ENCODE peak calls at places on chromosomes 4 and X, in four cellular contexts. J is CD4-positive, alpha-beta T cell; A is GM12865; E is breast epithelium. C is an unnamed sample.

GRCh38 chr4:98728433-98728832 is 70.0 kb upstream of the TSPAN5 start:
- DNase-seq in J (no peak), A (no peak), E (no peak), C (no peak)

GRCh38 chr4:46270986-46271596 is 118.8 kb downstream of the GABRA2 start:
- DNase-seq in J (no peak), A (peak), E (no peak), C (no peak)

GRCh38 chr4:20625460-20625859 is 74.8 kb upstream of the PACRGL start:
- DNase-seq in J (no peak), A (no peak), E (no peak), C (no peak)

GRCh38 chr4:54085284-54085683 is 14.7 kb upstream of the GSX2 start:
- DNase-seq in J (no peak), A (no peak), E (peak), C (no peak)

GRCh38 chr4:174629265-174629664 is 107.0 kb upstream of the HPGD start:
- DNase-seq in J (no peak), A (no peak), E (no peak), C (no peak)

GRCh38 chr4:100738388-100739165 is 220.8 kb upstream of the EMCN start:
- DNase-seq in J (no peak), A (peak), E (no peak), C (no peak)

GRCh38 chrX:15336023-15336413 is 695 bp upstream of the PIGA start:
- DNase-seq in J (no peak), A (peak), E (peak), C (peak)

GRCh38 chr4:23805381-23805780 is 84.5 kb downstream of the PPARGC1A start:
- DNase-seq in J (no peak), A (no peak), E (no peak), C (no peak)

GRCh38 chrX:56564182-56564885 is 907 bp downstream of the UBQLN2 start:
- DNase-seq in J (no peak), A (peak), E (no peak), C (no peak)

GRCh38 chrX:130799393-130799792 is 103.6 kb downstream of the ENOX2 start:
- DNase-seq in J (no peak), A (no peak), E (no peak), C (no peak)

GRCh38 chr4:71607780-71608673 is 175.9 kb downstream of the GC start:
- DNase-seq in J (no peak), A (no peak), E (no peak), C (no peak)

GRCh38 chr4:10028910-10029309 is 7.6 kb upstream of the SLC2A9 start:
- DNase-seq in J (no peak), A (no peak), E (no peak), C (no peak)

GRCh38 chrX:109890910-109891502 is 111.9 kb upstream of the TMEM164 start:
- DNase-seq in J (peak), A (peak), E (peak), C (peak)

GRCh38 chr4:177052211-177052725 is 257.4 kb upstream of the NEIL3 start:
- DNase-seq in J (no peak), A (no peak), E (no peak), C (no peak)

GRCh38 chr4:139857977-139858376 is 192.4 kb downstream of the MGST2 start:
- DNase-seq in J (no peak), A (no peak), E (no peak), C (no peak)

GRCh38 chrX:80808854-80809493 is 703 bp downstream of the BRWD3 start:
- DNase-seq in J (peak), A (peak), E (peak), C (no peak)

GRCh38 chrX:22203186-22203585 is 69.5 kb upstream of the CBLL2 start:
- DNase-seq in J (no peak), A (no peak), E (no peak), C (no peak)

GRCh38 chr4:151228196-151229119 is 48.5 kb upstream of the PRSS48 start:
- DNase-seq in J (no peak), A (no peak), E (no peak), C (no peak)

GRCh38 chr4:42654606-42655005 is 2.3 kb downstream of the ATP8A1 start:
- DNase-seq in J (no peak), A (peak), E (no peak), C (no peak)
- TF ChIP-seq CTCF in J (no peak), A (no peak), E (no peak), C (no peak)

DNA sequence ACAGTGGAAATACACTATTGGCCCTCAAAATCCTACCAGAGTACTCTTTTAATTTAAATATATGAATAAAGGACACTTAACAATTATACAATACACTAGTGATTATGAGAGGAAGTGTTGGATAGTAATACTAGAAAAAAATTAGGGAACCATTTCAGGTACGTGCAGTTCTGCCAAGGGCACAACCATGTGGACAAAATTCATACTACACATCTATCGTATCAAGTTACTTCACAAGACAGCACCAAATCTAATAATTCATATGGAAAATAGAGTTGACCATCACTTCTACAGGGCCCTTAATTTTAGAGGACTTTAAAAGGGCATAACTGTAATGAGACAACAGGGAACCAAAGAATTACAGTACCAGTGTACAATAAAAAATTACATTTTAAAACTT is 69.2 kb upstream of the ZCCHC13 start:
- DNase-seq in J (no peak), A (no peak), E (no peak), C (no peak)
- TF ChIP-seq CTCF in J (no peak), A (no peak), E (no peak), C (no peak)

GRCh38 chrX:119181491-119181890 is 53.9 kb upstream of the KIAA1210 start:
- DNase-seq in J (no peak), A (no peak), E (no peak), C (no peak)
- TF ChIP-seq CTCF in J (no peak), A (no peak), E (no peak), C (no peak)

DNA sequence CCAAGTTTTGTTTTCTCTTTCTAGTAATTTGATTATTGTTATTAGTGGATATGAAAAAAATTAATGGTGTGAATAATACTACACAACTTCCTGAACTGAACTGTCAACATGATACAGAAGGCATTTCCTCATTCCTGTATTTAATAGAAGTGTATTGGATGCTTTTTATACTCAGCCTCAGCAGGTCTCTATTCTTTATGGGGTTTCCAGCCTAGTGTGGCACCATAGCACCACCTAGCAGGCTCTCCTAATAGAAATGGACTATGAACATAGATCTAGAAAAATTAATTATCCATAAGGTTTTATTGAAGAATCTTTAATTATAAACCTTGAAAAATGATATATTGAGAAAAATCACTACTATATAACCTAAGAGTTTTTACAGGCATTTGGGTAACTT is 52.4 kb downstream of the GLRB start:
- DNase-seq in J (no peak), A (no peak), E (no peak), C (no peak)
- TF ChIP-seq CTCF in J (no peak), A (no peak), E (no peak), C (no peak)

DNA sequence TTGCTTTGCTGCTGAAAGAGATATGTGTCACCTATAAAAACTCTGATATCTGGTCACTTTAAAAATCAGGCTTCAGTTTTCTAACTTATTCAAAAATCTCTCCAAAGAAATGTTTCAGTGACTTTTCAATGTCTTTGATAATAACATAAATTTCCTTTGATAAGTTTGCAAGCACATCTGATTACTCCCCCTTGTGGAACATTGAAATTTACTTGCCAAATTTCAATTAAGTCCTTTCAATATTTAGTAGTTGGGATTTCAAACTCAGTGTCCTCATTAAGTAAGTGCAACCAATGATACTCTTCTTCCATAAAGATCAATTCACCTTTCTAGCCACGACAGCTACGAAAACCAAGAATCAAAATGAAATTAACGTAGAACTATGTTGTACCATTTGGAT is 151.3 kb upstream of the FAM47C start:
- DNase-seq in J (no peak), A (no peak), E (no peak), C (no peak)
- TF ChIP-seq CTCF in J (no peak), A (no peak), E (no peak), C (no peak)

GRCh38 chrX:48648299-48648698 is 35.3 kb upstream of the WAS start:
- DNase-seq in J (peak), A (peak), E (no peak), C (no peak)
- TF ChIP-seq CTCF in J (peak), A (peak), E (no peak), C (no peak)